ENCODE peak calls at places on chromosomes 13 and 19, in six cellular contexts. T, M, J, O, L and I are unnamed samples. For H3K4me1, the result is how much of the 10 kb centered on the place peaks cover.

GRCh38 chr19:35882074-35882832 is 13.9 kb downstream of the APLP1 start:
- DNase-seq in T (peak), M (peak), L (no peak), J (no peak), O (peak), I (peak)

GRCh38 chr13:63938851-63939250 is 2523.2 kb upstream of the PCDH20 start:
- DNase-seq in T (peak), L (no peak), M (no peak), O (no peak), J (no peak), I (no peak)

GRCh38 chr13:59319276-59319675 is 844.5 kb downstream of the DIAPH3 start:
- DNase-seq in O (no peak), J (no peak), T (no peak), M (no peak), L (no peak), I (no peak)

GRCh38 chr13:67574320-67575233 is 344.4 kb upstream of the PCDH9 start:
- DNase-seq in L (no peak), M (no peak), O (no peak), J (no peak), T (peak), I (no peak)

GRCh38 chr13:35309711-35310110 is 166.8 kb downstream of the MAB21L1 start:
- DNase-seq in T (no peak), J (no peak), L (no peak), O (no peak), M (no peak), I (no peak)

GRCh38 chr13:64333888-64334287 is 2896.2 kb downstream of the PCDH9 start:
- DNase-seq in T (no peak), J (no peak), M (no peak), L (no peak), O (peak), I (no peak)

GRCh38 chr19:42242071-42242511 is 311 bp downstream of the GSK3A start:
- DNase-seq in O (no peak), L (no peak), T (no peak), J (no peak), M (peak), I (peak)

GRCh38 chr13:28532226-28533048 is 37.5 kb upstream of the FLT1 start:
- DNase-seq in J (no peak), O (peak), M (no peak), T (no peak), L (peak), I (peak)

GRCh38 chr19:34475026-34475974 is 6.3 kb upstream of the WTIP start:
- DNase-seq in L (no peak), J (no peak), T (peak), O (no peak), M (no peak), I (no peak)

GRCh38 chr13:52925221-52925620 is 76.8 kb upstream of the PCDH8 start:
- DNase-seq in O (no peak), L (no peak), M (no peak), J (no peak), T (no peak), I (no peak)

GRCh38 chr19:4396949-4397783 is 3.2 kb downstream of the SH3GL1 start:
- DNase-seq in L (peak), T (no peak), M (no peak), O (no peak), J (no peak), I (no peak)

GRCh38 chr13:102847272-102848234 is 1.7 kb downstream of the ERCC5 start:
- DNase-seq in J (no peak), M (no peak), T (peak), O (peak), L (no peak), I (no peak)

GRCh38 chr19:38134538-38135149 is 89.4 kb downstream of the DPF1 start:
- DNase-seq in M (no peak), L (peak), T (no peak), J (no peak), O (peak), I (peak)

GRCh38 chr13:43874512-43875092 is 4.9 kb downstream of the CCDC122 start:
- DNase-seq in M (no peak), J (no peak), O (no peak), T (peak), L (no peak), I (no peak)

GRCh38 chr13:24176351-24177101 is 16.0 kb downstream of the SPATA13 start:
- DNase-seq in M (no peak), T (peak), L (peak), O (no peak), J (no peak), I (no peak)

GRCh38 chr13:113080901-113081521 is 24.6 kb upstream of the F7 start:
- DNase-seq in T (no peak), L (no peak), J (no peak), O (no peak), M (no peak), I (no peak)

GRCh38 chr19:37077615-37077928 is 661 bp upstream of the ZNF420 start:
- DNase-seq in T (no peak), M (no peak), L (no peak), J (no peak), O (no peak), I (no peak)

GRCh38 chr13:61188057-61188456 is 227.6 kb downstream of the PCDH20 start:
- DNase-seq in J (no peak), M (no peak), L (no peak), T (no peak), O (no peak), I (no peak)

GRCh38 chr19:16118489-16119033 is 6.9 kb downstream of the RAB8A start:
- DNase-seq in O (no peak), L (no peak), M (no peak), T (no peak), J (no peak), I (no peak)

GRCh38 chr19:2528543-2529173 is 52.7 kb downstream of the GADD45B start:
- DNase-seq in O (no peak), J (no peak), T (no peak), L (no peak), M (no peak), I (no peak)
- H3K4me1 ChIP-seq in O (under half), J (under half), T (under half), L (under half), M (under half), I (under half)

GRCh38 chr19:13042443-13043130 is 47.3 kb downstream of the NFIX start:
- DNase-seq in L (no peak), T (peak), M (no peak), J (no peak), O (no peak), I (no peak)
- H3K4me1 ChIP-seq in L (under half), T (under half), M (under half), J (under half), O (under half), I (under half)

GRCh38 chr13:76250211-76250610 is 614.1 kb downstream of the LMO7 start:
- DNase-seq in M (no peak), L (no peak), O (no peak), J (no peak), T (no peak), I (no peak)

GRCh38 chr13:76245216-76245615 is 609.1 kb downstream of the LMO7 start:
- DNase-seq in L (no peak), T (no peak), O (no peak), J (no peak), M (no peak), I (no peak)

DNA sequence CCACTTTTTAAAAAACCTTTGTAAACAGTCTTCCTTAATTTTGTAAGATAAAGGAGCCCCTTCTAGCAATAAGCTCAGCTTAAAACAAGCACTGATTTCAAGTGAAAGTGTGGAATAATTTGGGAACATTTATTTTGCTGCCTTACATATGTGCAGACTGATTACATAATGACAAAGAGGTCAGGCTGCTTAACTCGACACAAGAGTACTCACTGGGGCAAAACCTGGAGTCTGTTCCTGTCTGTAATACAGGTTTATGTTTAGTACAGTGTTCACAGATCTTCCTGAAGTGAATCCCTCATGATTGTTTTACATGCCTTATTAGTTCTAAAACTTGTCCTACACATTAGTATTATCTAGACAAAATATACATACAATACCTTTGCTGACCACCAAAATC is 609.8 kb downstream of the LMO7 start:
- DNase-seq in M (no peak), T (no peak), O (no peak), J (no peak), L (no peak), I (no peak)
- H3K4me1 ChIP-seq in M (under half), T (under half), O (under half), J (under half), L (under half), I (under half)

DNA sequence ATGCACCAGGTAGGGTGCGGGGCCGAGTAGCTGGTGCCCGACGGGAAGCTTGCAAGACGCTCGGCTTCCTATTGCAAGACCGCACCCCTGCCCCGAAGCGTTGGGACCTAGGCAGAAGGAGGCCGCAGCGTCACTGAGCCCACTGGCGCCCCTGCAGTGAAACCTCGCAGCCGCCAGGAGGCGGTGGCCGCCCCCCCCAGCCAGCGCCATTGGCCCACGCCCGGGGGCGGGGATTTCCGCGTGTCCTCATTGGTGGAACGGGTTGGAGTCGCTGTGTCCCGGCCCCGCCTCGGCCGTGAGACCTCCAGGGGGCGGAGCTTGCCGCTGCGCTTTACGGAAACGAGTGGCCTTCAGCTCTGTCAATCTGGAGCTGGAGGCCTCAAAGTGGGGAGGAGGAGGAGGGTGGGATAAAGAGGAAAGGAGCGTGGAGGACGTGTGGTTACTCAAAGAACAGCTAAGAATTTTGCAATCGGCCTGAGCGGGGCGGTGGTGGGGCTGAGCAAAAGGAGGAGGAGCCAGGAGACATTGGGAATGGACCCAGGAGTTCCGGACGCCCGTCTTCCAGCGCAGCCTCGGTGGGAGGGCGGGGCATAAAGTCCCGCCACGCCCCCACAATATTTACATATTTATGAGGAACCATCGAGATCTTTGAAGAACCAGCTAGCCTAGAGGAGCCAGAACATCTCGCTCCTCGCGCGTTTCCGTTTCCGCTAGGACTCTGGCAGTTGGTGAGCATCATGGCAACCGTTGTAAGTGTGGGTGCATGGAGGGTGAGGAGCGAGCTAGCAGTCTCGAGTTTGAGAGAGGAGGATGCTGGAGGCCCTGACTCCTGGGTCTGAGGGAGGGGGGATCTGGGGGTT is at the start of the genes GYS1 and RUVBL2:
- DNase-seq in J (peak), T (peak), O (peak), L (peak), M (peak), I (peak)
- H3K4me1 ChIP-seq in J (under half), T (under half), O (under half), L (under half), M (under half), I (under half)

DNA sequence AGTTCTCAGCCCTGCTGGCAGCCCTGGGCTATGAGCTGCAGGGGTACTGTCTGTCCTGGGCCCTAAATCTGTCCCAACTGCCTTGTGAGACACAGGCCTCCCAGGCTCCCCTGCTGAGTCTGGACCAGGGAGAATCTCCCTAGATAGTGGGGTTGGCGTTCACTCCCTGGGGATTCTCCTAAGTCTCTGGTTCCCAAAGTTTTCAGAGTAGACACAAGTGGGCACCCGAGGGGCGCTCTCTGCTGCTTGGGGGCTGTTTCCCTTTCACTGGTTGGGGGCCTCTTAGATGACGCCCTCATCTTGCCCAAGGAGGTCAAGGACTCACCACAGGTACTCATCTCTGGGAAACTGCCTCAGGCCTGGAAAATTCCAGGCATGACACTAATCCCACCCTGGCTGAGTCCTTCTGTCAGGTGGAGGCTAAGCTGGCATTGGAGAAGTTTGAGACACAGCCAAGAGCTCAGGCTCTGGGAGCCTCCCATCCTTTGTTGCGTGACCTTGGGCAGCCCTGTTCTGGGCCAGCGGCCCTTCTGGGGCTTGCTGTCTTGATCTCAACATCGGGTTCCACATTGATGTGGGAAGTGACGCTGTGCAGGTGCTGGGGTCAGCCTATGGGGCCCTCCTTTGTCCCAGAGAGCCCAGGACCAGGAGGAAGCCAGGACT is 3.9 kb downstream of the RPL18A start:
- DNase-seq in J (no peak), T (no peak), M (no peak), O (no peak), L (peak), I (no peak)
- H3K4me1 ChIP-seq in J (under half), T (under half), M (under half), O (under half), L (under half), I (half or more)

GRCh38 chr13:95535243-95535642 is 17.3 kb upstream of the CLDN10 start:
- DNase-seq in T (peak), J (no peak), M (no peak), O (no peak), L (no peak), I (no peak)

GRCh38 chr13:95527955-95528354 is 24.6 kb upstream of the CLDN10 start:
- DNase-seq in O (no peak), M (no peak), J (no peak), L (no peak), T (no peak), I (no peak)

GRCh38 chr13:95530178-95530577 is 22.3 kb upstream of the CLDN10 start:
- DNase-seq in M (no peak), T (peak), O (no peak), J (no peak), L (no peak), I (no peak)

GRCh38 chr13:95536629-95537241 is 15.8 kb upstream of the CLDN10 start:
- DNase-seq in M (no peak), O (no peak), J (no peak), T (no peak), L (no peak), I (no peak)

GRCh38 chr13:95533545-95534135 is 18.9 kb upstream of the CLDN10 start:
- DNase-seq in J (no peak), T (no peak), O (peak), M (no peak), L (peak), I (peak)
- H3K4me1 ChIP-seq in J (under half), T (under half), O (under half), M (under half), L (under half), I (under half)

GRCh38 chr13:46475586-46475991 is 77.4 kb upstream of the LRCH1 start:
- DNase-seq in T (peak), O (no peak), J (no peak), M (no peak), L (no peak), I (no peak)
- H3K4me1 ChIP-seq in T (under half), O (under half), J (under half), M (under half), L (under half), I (under half)

DNA sequence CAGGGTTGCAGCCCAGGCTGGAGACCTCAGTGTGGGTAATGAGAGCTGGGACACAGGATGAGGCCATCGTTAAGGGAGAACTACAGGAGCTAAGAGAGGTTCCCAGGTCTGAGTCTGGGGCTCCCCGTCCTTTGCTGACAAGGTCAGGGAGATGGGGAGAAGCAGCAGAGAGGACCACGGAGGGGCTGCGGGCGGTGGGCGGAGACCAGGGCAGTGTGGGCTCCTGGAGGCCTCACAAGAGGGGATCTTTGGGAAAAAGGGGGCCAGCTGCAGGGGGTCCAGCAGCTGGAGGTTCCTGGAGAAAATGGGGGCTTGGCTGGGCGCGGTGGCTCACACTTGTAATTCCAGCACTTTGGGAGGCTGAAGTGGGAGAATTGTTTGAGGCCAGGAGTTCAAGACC is 16.0 kb downstream of the RFX1 start:
- DNase-seq in O (no peak), M (no peak), L (no peak), J (no peak), T (no peak), I (no peak)
- H3K4me1 ChIP-seq in O (under half), M (under half), L (under half), J (under half), T (under half), I (under half)

DNA sequence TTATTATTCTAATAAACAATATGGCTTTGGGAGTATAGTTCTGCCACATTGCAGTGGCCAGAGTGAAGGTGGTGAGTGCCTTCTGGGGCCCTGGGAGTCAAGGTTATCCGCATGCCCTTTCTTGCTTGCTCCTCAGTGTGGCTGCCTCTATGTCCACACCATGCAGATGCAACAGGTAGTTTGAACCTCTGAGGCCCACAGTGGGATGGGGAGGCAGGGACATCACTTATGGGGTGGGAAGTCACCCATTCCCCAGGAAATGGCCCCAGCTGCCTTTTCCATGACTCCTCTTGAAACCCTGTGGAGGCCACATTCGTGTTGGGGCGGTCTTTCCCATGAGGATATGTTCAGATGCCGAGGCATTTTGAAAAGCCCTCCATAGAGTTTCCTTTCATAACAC is 20.0 kb upstream of the ALOX5AP start:
- DNase-seq in T (no peak), L (peak), O (no peak), M (no peak), J (no peak), I (no peak)
- H3K4me1 ChIP-seq in T (under half), L (under half), O (under half), M (under half), J (under half), I (under half)

GRCh38 chr19:45100797-45101196 is 7.8 kb downstream of the PPP1R37 start:
- DNase-seq in M (no peak), L (peak), O (no peak), J (no peak), T (peak), I (no peak)
- H3K4me1 ChIP-seq in M (under half), L (under half), O (under half), J (under half), T (under half), I (under half)